ENCODE peak calls at places on chromosomes 3 and 15, in four cellular contexts. One of them, this sample, is unnamed.
A peak's percentile ranks its signal among the peaks of the same experiment; 100 is the strongest.

GRCh38 chr15:96107922-96108321 is 222.6 kb upstream of the NR2F2 start:
- DNase-seq in GM10248: no peak
- DNase-seq in RWPE1: no peak
- DNase-seq in neural crest cell: no peak
- DNase-seq in this sample: peak; percentile 22

GRCh38 chr3:118485693-118486092 is 549.0 kb downstream of the IGSF11 start:
- DNase-seq in GM10248: no peak
- DNase-seq in neural crest cell: no peak
- DNase-seq in RWPE1: no peak
- DNase-seq in this sample: no peak

GRCh38 chr15:61335998-61336648 is 107.0 kb upstream of the RORA start:
- DNase-seq in neural crest cell: no peak
- DNase-seq in RWPE1: no peak
- DNase-seq in GM10248: no peak
- DNase-seq in this sample: no peak

GRCh38 chr15:57527382-57528091 is 64.2 kb upstream of the MYZAP start:
- DNase-seq in RWPE1: peak; percentile 70
- DNase-seq in neural crest cell: peak; percentile 28
- DNase-seq in GM10248: peak; percentile 58
- DNase-seq in this sample: peak; percentile 92

GRCh38 chr15:50675524-50676144 is 11.0 kb downstream of the TRPM7 start:
- DNase-seq in GM10248: no peak
- DNase-seq in RWPE1: peak; percentile 20
- DNase-seq in neural crest cell: no peak
- DNase-seq in this sample: peak; percentile 75

GRCh38 chr15:23074684-23075083 is 35.3 kb upstream of the TUBGCP5 start:
- DNase-seq in RWPE1: no peak
- DNase-seq in neural crest cell: no peak
- DNase-seq in GM10248: no peak
- DNase-seq in this sample: peak; percentile 3

GRCh38 chr3:16978234-16978920 is 93.6 kb downstream of the PLCL2 start:
- DNase-seq in RWPE1: no peak
- DNase-seq in GM10248: no peak
- DNase-seq in neural crest cell: no peak
- DNase-seq in this sample: peak; percentile 32

GRCh38 chr3:4306860-4307259 is 3.7 kb downstream of the SETMAR start:
- DNase-seq in neural crest cell: no peak
- DNase-seq in RWPE1: no peak
- DNase-seq in GM10248: no peak
- DNase-seq in this sample: peak; percentile 66

GRCh38 chr3:57597973-57598351 is 818 bp upstream of the ARF4 start:
- DNase-seq in RWPE1: peak; percentile 2
- DNase-seq in GM10248: no peak
- DNase-seq in neural crest cell: no peak
- DNase-seq in this sample: no peak

GRCh38 chr3:57161131-57161538 is 4.0 kb downstream of the IL17RD start:
- DNase-seq in GM10248: no peak
- DNase-seq in RWPE1: no peak
- DNase-seq in neural crest cell: no peak
- DNase-seq in this sample: peak; percentile 96

GRCh38 chr3:50503947-50504346 is 513 bp upstream of the CACNA2D2 start:
- DNase-seq in neural crest cell: peak; percentile 14
- DNase-seq in RWPE1: no peak
- DNase-seq in GM10248: no peak
- DNase-seq in this sample: no peak

GRCh38 chr15:30882861-30883433 is 20.8 kb upstream of the FAN1 start:
- DNase-seq in RWPE1: no peak
- DNase-seq in neural crest cell: no peak
- DNase-seq in GM10248: no peak
- DNase-seq in this sample: no peak

GRCh38 chr3:4837405-4837804 is 141.8 kb upstream of the BHLHE40 start:
- DNase-seq in RWPE1: no peak
- DNase-seq in neural crest cell: no peak
- DNase-seq in GM10248: no peak
- DNase-seq in this sample: no peak

GRCh38 chr3:89679686-89680085 is 572.3 kb downstream of the EPHA3 start:
- DNase-seq in RWPE1: no peak
- DNase-seq in neural crest cell: no peak
- DNase-seq in GM10248: no peak
- DNase-seq in this sample: no peak

GRCh38 chr3:175601521-175601920 is 742.4 kb downstream of the NAALADL2 start:
- DNase-seq in RWPE1: no peak
- DNase-seq in GM10248: no peak
- DNase-seq in neural crest cell: no peak
- DNase-seq in this sample: no peak

GRCh38 chr3:112087746-112088145 is 1.6 kb downstream of the C3orf52 start:
- DNase-seq in RWPE1: no peak
- DNase-seq in GM10248: no peak
- DNase-seq in neural crest cell: no peak
- DNase-seq in this sample: no peak

GRCh38 chr3:168096210-168096795 is 579 bp upstream of the GOLIM4 start:
- DNase-seq in RWPE1: peak; percentile 78
- DNase-seq in neural crest cell: peak; percentile 58
- DNase-seq in GM10248: peak; percentile 50
- DNase-seq in this sample: peak; percentile 91

DNA sequence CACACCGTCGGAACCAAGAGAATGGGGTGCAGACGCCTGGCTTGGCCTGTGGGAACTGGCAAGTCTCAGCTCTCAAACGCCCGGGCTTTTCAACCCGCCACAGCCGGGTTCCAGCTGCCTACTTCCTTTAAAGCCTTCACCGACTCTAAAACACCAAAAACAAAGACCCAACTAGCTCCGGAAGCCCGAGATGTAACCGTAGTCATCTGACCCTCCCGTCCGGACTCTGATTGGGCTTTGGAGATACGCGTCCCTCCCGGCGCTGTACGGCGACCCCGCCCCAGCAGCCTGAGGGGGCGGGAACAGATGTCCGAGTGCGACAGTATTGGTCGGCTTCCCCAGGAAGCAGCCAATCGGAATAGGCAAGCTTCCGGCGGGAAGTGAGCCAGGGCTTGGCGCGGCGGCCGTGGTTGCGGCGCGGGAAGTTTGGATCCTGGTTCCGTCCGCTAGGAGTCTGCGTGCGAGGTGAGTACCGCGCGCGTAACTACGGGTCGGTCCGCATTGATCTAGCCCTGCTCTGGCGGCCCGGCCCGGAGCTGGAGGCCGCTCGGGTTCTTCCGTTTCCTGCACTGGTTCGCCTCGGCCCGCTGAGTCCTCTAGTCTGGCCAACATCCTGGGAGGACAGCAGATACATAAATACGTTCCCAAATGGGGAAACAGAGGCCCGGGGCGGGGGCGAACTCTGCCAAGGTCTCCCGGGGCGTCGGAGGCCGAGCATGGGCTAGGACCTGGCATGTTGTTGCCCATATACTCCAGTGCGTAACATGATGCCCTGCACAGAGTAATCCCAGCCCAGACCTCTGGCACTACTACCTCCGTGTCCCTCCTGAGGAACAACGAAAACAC is at the start of gene BLM:
- DNase-seq in GM10248: peak; percentile 99
- DNase-seq in RWPE1: peak; percentile 100
- DNase-seq in neural crest cell: peak; percentile 84
- DNase-seq in this sample: peak; percentile 96
- TF ChIP-seq CTCF in GM10248: no peak
- TF ChIP-seq CTCF in RWPE1: peak; percentile 43
- TF ChIP-seq CTCF in neural crest cell: peak; percentile 48
- TF ChIP-seq CTCF in this sample: peak; percentile 57

GRCh38 chr3:141876381-141876890 is at the start of gene ATP1B3:
- DNase-seq in GM10248: peak; percentile 92
- DNase-seq in neural crest cell: peak; percentile 73
- DNase-seq in RWPE1: peak; percentile 83
- DNase-seq in this sample: peak; percentile 74
- TF ChIP-seq CTCF in GM10248: peak; percentile 0
- TF ChIP-seq CTCF in neural crest cell: no peak
- TF ChIP-seq CTCF in RWPE1: no peak
- TF ChIP-seq CTCF in this sample: no peak

DNA sequence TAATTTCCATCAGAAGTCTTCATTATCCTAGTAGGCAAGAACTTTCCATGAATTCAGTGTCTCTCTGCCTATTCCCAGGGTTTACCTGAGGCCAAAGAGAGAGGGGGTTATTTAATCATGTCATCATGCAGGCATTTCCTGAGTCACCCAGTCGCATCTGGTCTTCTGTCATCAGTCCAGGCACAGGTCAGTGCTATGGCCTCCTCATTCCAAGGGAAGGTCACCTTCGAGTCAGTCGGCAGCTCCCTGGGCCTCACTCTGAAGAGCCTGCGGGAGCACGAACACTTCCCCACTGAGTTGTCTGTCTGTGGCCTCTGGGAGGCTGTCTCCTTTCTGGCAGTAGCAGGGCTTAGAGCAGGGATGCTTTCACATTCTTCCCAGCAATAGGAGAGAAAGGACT is 26.2 kb upstream of the LRTM1 start:
- DNase-seq in RWPE1: peak; percentile 20
- DNase-seq in GM10248: no peak
- DNase-seq in neural crest cell: no peak
- DNase-seq in this sample: peak; percentile 47
- TF ChIP-seq CTCF in RWPE1: no peak
- TF ChIP-seq CTCF in GM10248: no peak
- TF ChIP-seq CTCF in neural crest cell: no peak
- TF ChIP-seq CTCF in this sample: peak; percentile 3

GRCh38 chr15:83445653-83446052 is 1.5 kb upstream of the SH3GL3 start:
- DNase-seq in neural crest cell: no peak
- DNase-seq in GM10248: no peak
- DNase-seq in RWPE1: no peak
- DNase-seq in this sample: no peak

GRCh38 chr15:83444936-83445335 is 2.2 kb upstream of the SH3GL3 start:
- DNase-seq in neural crest cell: no peak
- DNase-seq in RWPE1: no peak
- DNase-seq in GM10248: no peak
- DNase-seq in this sample: no peak

GRCh38 chr15:83449250-83449671 is 2.1 kb downstream of the SH3GL3 start:
- DNase-seq in neural crest cell: no peak
- DNase-seq in RWPE1: no peak
- DNase-seq in GM10248: no peak
- DNase-seq in this sample: no peak

GRCh38 chr15:83446417-83446816 is 724 bp upstream of the SH3GL3 start:
- DNase-seq in neural crest cell: no peak
- DNase-seq in RWPE1: no peak
- DNase-seq in GM10248: no peak
- DNase-seq in this sample: no peak

GRCh38 chr15:83446904-83447708 is at the start of gene SH3GL3:
- DNase-seq in neural crest cell: peak; percentile 76
- DNase-seq in RWPE1: peak; percentile 77
- DNase-seq in GM10248: no peak
- DNase-seq in this sample: peak; percentile 52
- TF ChIP-seq CTCF in neural crest cell: peak; percentile 62
- TF ChIP-seq CTCF in RWPE1: peak; percentile 83
- TF ChIP-seq CTCF in GM10248: no peak
- TF ChIP-seq CTCF in this sample: peak; percentile 42

GRCh38 chr3:3071136-3071535 is 39.0 kb downstream of the IL5RA start:
- DNase-seq in RWPE1: no peak
- DNase-seq in GM10248: no peak
- DNase-seq in neural crest cell: no peak
- DNase-seq in this sample: no peak
- TF ChIP-seq CTCF in RWPE1: no peak
- TF ChIP-seq CTCF in GM10248: no peak
- TF ChIP-seq CTCF in neural crest cell: no peak
- TF ChIP-seq CTCF in this sample: no peak

GRCh38 chr3:14398801-14399114 is 3.6 kb upstream of the SLC6A6 start:
- DNase-seq in RWPE1: no peak
- DNase-seq in neural crest cell: no peak
- DNase-seq in GM10248: no peak
- DNase-seq in this sample: no peak
- TF ChIP-seq CTCF in RWPE1: no peak
- TF ChIP-seq CTCF in neural crest cell: no peak
- TF ChIP-seq CTCF in GM10248: peak; percentile 9
- TF ChIP-seq CTCF in this sample: no peak

GRCh38 chr3:106824856-106825255 is 552.4 kb upstream of the CCDC54 start:
- DNase-seq in neural crest cell: no peak
- DNase-seq in RWPE1: no peak
- DNase-seq in GM10248: no peak
- DNase-seq in this sample: peak; percentile 76
- TF ChIP-seq CTCF in neural crest cell: peak; percentile 43
- TF ChIP-seq CTCF in RWPE1: no peak
- TF ChIP-seq CTCF in GM10248: peak; percentile 18
- TF ChIP-seq CTCF in this sample: peak; percentile 57